ENCODE peak calls at places on chromosomes 12 and 14, in eight cellular contexts. O, S, X, G, J, N, I and T are unnamed samples. For H3K9me3, the result is how much of the 10 kb centered on the place peaks cover.

GRCh38 chr12:64780531-64781373 is 21.5 kb upstream of the GNS start:
- DNase-seq in O (peak), S (peak), X (peak), G (peak), J (peak), N (no peak), I (no peak), T (no peak)

GRCh38 chr12:48380596-48380995 is 29.9 kb upstream of the ZNF641 start:
- DNase-seq in O (no peak), S (no peak), X (no peak), G (no peak), J (no peak), N (no peak), I (no peak), T (no peak)

GRCh38 chr14:34035934-34036250 is 85.0 kb upstream of the EGLN3 start:
- DNase-seq in O (no peak), S (no peak), X (no peak), G (no peak), J (no peak), N (no peak), I (no peak), T (no peak)

GRCh38 chr12:57229041-57229633 is 374 bp upstream of the SHMT2 start:
- DNase-seq in O (no peak), S (no peak), X (no peak), G (no peak), J (no peak), N (no peak), I (no peak), T (no peak)

GRCh38 chr12:124346425-124347168 is 51.7 kb downstream of the RFLNA start:
- DNase-seq in O (no peak), S (no peak), X (no peak), G (no peak), J (no peak), N (no peak), I (no peak), T (no peak)

GRCh38 chr12:1131811-1132224 is 140.8 kb downstream of the ERC1 start:
- DNase-seq in O (no peak), S (peak), X (no peak), G (no peak), J (no peak), N (no peak), I (no peak), T (no peak)

GRCh38 chr14:98444077-98444476 is 827.9 kb downstream of the BCL11B start:
- DNase-seq in O (no peak), S (no peak), X (no peak), G (no peak), J (no peak), N (no peak), I (no peak), T (no peak)

GRCh38 chr12:41512531-41512930 is 324.4 kb downstream of the PDZRN4 start:
- DNase-seq in O (peak), S (no peak), X (no peak), G (peak), J (no peak), N (peak), I (no peak), T (no peak)

GRCh38 chr12:32596031-32596430 is 83.1 kb upstream of the DNM1L start:
- DNase-seq in O (no peak), S (no peak), X (no peak), G (no peak), J (no peak), N (no peak), I (no peak), T (no peak)

GRCh38 chr12:16344269-16344668 is 3.2 kb upstream of the MGST1 start:
- DNase-seq in O (no peak), S (no peak), X (no peak), G (no peak), J (no peak), N (no peak), I (no peak), T (no peak)

GRCh38 chr12:49296034-49296835 is 1.3 kb downstream of the PRPH start:
- DNase-seq in O (peak), S (peak), X (peak), G (no peak), J (peak), N (no peak), I (no peak), T (no peak)

GRCh38 chr14:50299585-50299984 is 12.4 kb downstream of the L2HGDH start:
- DNase-seq in O (no peak), S (no peak), X (no peak), G (no peak), J (no peak), N (no peak), I (no peak), T (no peak)

GRCh38 chr12:6635375-6635855 is 344 bp downstream of the LPAR5 start:
- DNase-seq in O (no peak), S (no peak), X (no peak), G (no peak), J (no peak), N (no peak), I (no peak), T (no peak)

GRCh38 chr14:104724981-104725771 is 1.1 kb downstream of the ADSS1 start:
- DNase-seq in O (no peak), S (peak), X (peak), G (no peak), J (peak), N (peak), I (no peak), T (no peak)

GRCh38 chr14:27175489-27175888 is 577.7 kb upstream of the NOVA1 start:
- DNase-seq in O (no peak), S (no peak), X (no peak), G (no peak), J (no peak), N (no peak), I (no peak), T (no peak)
- H3K9me3 ChIP-seq in O (under half), S (under half), X (under half), G (under half), J (under half), N (under half), I (under half), T (under half)

GRCh38 chr14:51443195-51444018 is 203.4 kb downstream of the TMX1 start:
- DNase-seq in O (no peak), S (no peak), X (no peak), G (no peak), J (no peak), N (peak), I (no peak), T (no peak)
- H3K4me3 ChIP-seq in O (no peak), S (no peak), X (peak), G (no peak), J (no peak), N (no peak), I (no peak), T (no peak)

GRCh38 chr12:54945082-54945481 is 39.5 kb downstream of the TESPA1 start:
- DNase-seq in O (peak), S (no peak), X (no peak), G (no peak), J (no peak), N (no peak), I (no peak), T (no peak)

GRCh38 chr12:54949041-54949721 is 35.4 kb downstream of the TESPA1 start:
- DNase-seq in O (no peak), S (no peak), X (no peak), G (no peak), J (no peak), N (no peak), I (no peak), T (no peak)

GRCh38 chr12:54950071-54950727 is 34.4 kb downstream of the TESPA1 start:
- DNase-seq in O (no peak), S (no peak), X (no peak), G (no peak), J (no peak), N (no peak), I (no peak), T (no peak)

DNA sequence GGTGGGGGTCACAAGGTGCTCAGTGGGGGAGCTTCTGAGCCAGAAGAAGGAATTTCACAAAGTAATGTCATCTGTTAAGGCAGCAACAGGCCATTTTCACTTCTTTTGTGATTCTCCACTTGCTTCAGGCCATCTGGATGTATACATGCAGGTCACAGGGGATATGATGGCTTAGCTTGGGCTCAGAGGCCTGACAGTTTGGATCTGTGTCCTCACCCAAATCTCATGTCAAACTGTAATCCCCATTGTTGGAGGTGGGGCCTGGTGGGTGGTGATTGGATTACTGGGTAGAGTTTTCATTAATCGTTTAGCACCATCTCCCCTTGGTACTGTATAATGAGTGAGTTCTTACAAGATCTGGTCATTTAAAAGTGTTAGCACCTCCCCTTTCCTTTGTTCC is 36.4 kb downstream of the TESPA1 start:
- DNase-seq in O (no peak), S (no peak), X (no peak), G (no peak), J (no peak), N (no peak), I (no peak), T (no peak)
- H3K9me3 ChIP-seq in O (under half), S (under half), X (under half), G (under half), J (under half), N (under half), I (under half), T (under half)

GRCh38 chr12:95173392-95174251 is 43.6 kb downstream of the FGD6 start:
- DNase-seq in O (peak), S (peak), X (peak), G (peak), J (peak), N (peak), I (peak), T (no peak)
- H3K4me3 ChIP-seq in O (no peak), S (no peak), X (no peak), G (no peak), J (no peak), N (no peak), I (no peak), T (no peak)

GRCh38 chr14:75025082-75025481 is 22.4 kb downstream of the EIF2B2 start:
- DNase-seq in O (no peak), S (no peak), X (no peak), G (no peak), J (no peak), N (peak), I (no peak), T (no peak)

GRCh38 chr14:75022655-75023054 is 19.9 kb downstream of the EIF2B2 start:
- DNase-seq in O (no peak), S (peak), X (no peak), G (no peak), J (peak), N (no peak), I (no peak), T (no peak)

GRCh38 chr14:75030147-75030546 is 21.1 kb downstream of the MLH3 start:
- DNase-seq in O (no peak), S (no peak), X (no peak), G (no peak), J (no peak), N (no peak), I (no peak), T (no peak)

GRCh38 chr14:75023108-75023507 is 20.4 kb downstream of the EIF2B2 start:
- DNase-seq in O (no peak), S (no peak), X (no peak), G (no peak), J (no peak), N (no peak), I (no peak), T (no peak)

GRCh38 chr14:75025876-75026275 is 23.2 kb downstream of the EIF2B2 start:
- DNase-seq in O (no peak), S (no peak), X (no peak), G (no peak), J (no peak), N (no peak), I (no peak), T (no peak)
- H3K9me3 ChIP-seq in O (under half), S (under half), X (under half), G (under half), J (under half), N (under half), I (under half), T (under half)

GRCh38 chr12:53388932-53389331 is 9.0 kb downstream of the SP1 start:
- DNase-seq in O (no peak), S (no peak), X (no peak), G (no peak), J (no peak), N (no peak), I (no peak), T (no peak)
- H3K4me3 ChIP-seq in O (peak), S (no peak), X (peak), G (no peak), J (no peak), N (no peak), I (peak), T (no peak)

GRCh38 chr12:34303091-34303870 is 281.0 kb downstream of the ALG10 start:
- DNase-seq in O (peak), S (no peak), X (no peak), G (no peak), J (no peak), N (no peak), I (no peak), T (no peak)
- H3K9me3 ChIP-seq in O (under half), S (under half), X (under half), G (under half), J (under half), N (under half), I (half or more), T (under half)

DNA sequence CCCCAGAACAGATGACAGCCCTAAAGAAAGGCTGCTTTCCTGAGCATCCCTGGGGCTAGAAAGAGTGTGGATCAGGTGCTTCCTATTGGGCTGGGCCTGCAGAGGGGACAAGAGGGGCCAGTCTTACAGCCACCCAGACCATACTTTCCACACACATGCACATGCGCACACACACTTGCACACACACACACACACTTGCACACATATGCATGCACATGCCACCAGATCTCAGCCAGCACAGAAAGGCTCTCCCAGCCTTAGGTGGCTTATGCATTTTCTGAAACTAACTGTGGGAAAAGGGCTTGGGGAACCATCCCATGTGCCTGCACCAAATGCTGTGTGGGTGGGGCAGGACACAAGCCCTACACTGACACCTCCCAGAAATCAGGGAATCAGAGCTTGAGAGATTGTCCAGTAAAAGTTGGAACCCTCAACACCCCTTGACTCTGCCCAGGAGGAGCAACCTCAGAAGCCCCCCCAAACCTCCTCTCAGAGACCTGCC is 2.5 kb upstream of the DIO3 start:
- DNase-seq in O (peak), S (no peak), X (no peak), G (no peak), J (no peak), N (no peak), I (no peak), T (no peak)
- H3K4me3 ChIP-seq in O (peak), S (no peak), X (peak), G (peak), J (no peak), N (no peak), I (no peak), T (no peak)

GRCh38 chr12:34599530-34600513 is 577.5 kb downstream of the ALG10 start:
- DNase-seq in O (no peak), S (no peak), X (no peak), G (no peak), J (peak), N (no peak), I (no peak), T (no peak)

GRCh38 chr12:34598851-34599529 is 576.7 kb downstream of the ALG10 start:
- DNase-seq in O (peak), S (no peak), X (no peak), G (no peak), J (peak), N (no peak), I (no peak), T (no peak)

GRCh38 chr12:34598352-34598827 is 576.1 kb downstream of the ALG10 start:
- DNase-seq in O (no peak), S (no peak), X (no peak), G (no peak), J (no peak), N (no peak), I (no peak), T (no peak)

GRCh38 chr12:34595749-34596733 is 573.7 kb downstream of the ALG10 start:
- DNase-seq in O (peak), S (no peak), X (no peak), G (no peak), J (peak), N (no peak), I (no peak), T (no peak)

GRCh38 chr12:34597548-34598351 is 575.5 kb downstream of the ALG10 start:
- DNase-seq in O (peak), S (no peak), X (no peak), G (no peak), J (peak), N (no peak), I (no peak), T (no peak)
- H3K9me3 ChIP-seq in O (half or more), S (under half), X (under half), G (under half), J (under half), N (under half), I (half or more), T (under half)

GRCh38 chr12:3821441-3821840 is 51.8 kb downstream of the PARP11 start:
- DNase-seq in O (no peak), S (no peak), X (no peak), G (no peak), J (no peak), N (no peak), I (no peak), T (no peak)
- H3K4me3 ChIP-seq in O (no peak), S (no peak), X (no peak), G (no peak), J (no peak), N (no peak), I (no peak), T (no peak)